ENCODE peak calls at places on chromosomes 16 and 17, in four cellular contexts. R is PC-9, G is body of pancreas, Z is IMR-90. P is an unnamed sample.

GRCh38 chr16:56345406-56346050 is 79.8 kb downstream of the AMFR start:
- DNase-seq in R (no peak), G (no peak), Z (no peak), P (no peak)

GRCh38 chr17:37494401-37494831 is 4.7 kb downstream of the DUSP14 start:
- DNase-seq in Z (no peak), R (no peak), G (no peak), P (no peak)

GRCh38 chr17:49549311-49549605 is 26.4 kb upstream of the NXPH3 start:
- DNase-seq in G (no peak), R (no peak), Z (no peak), P (no peak)

GRCh38 chr17:64081802-64082799 is 47.8 kb downstream of the ERN1 start:
- DNase-seq in Z (peak; percentile 82), R (peak; percentile 99), G (no peak), P (no peak)

GRCh38 chr17:18921912-18922451 is 30.0 kb upstream of the SLC5A10 start:
- DNase-seq in G (no peak), R (no peak), Z (peak; percentile 68), P (no peak)

GRCh38 chr17:67862614-67863217 is 37.4 kb downstream of the BPTF start:
- DNase-seq in Z (no peak), G (no peak), R (no peak), P (no peak)

GRCh38 chr17:63760771-63761539 is 12.4 kb downstream of the CCDC47 start:
- DNase-seq in Z (peak; percentile 17), G (no peak), R (no peak), P (no peak)

GRCh38 chr17:13117616-13118015 is 99.8 kb upstream of the ELAC2 start:
- DNase-seq in G (no peak), Z (no peak), R (no peak), P (no peak)

GRCh38 chr17:74163836-74164235 is 39.6 kb upstream of the RPL38 start:
- DNase-seq in G (no peak), Z (no peak), R (no peak), P (peak; percentile 7)

GRCh38 chr17:79959042-79959441 is 76.6 kb downstream of the TBC1D16 start:
- DNase-seq in Z (no peak), G (no peak), R (no peak), P (no peak)

DNA sequence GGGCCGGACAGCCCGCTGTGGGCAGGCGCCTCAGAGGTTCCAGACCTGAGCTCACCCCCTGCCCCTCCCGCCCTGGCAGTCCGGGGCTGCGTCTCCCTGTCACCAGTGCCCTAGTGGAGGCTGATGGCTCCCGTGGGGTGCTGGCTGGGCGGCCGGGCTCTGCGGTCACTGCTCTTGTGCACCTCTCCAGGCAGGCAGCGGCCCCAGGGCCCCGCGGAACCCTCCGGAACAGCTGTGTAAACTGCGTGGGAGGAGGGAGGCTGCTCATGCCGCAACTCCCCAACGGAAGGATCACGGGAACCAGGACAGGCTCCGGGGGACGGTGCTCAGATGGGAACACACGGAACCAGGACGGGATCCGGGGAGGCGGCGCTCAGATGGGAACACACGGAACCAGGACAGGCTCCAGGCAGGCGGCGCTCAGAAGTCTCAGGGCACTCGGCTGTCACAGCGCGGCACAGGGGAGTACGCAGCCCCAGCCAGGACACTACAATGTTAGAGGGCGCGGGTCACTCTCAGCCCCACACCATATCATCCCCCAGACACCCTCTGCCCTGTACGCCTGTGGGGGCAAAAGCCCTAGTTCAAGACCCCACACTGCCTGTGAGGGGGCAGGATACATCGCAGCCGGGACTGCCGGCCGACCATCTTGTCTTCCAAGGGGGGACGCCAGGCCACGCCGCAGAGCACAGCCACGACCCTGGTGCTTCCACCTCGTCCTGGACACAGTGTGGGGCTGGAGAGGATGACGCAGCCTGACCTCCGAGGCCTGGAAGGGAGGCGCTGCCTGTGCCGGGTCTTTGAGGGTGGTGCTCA is 74.0 kb upstream of the GNG13 start:
- DNase-seq in G (no peak), Z (no peak), R (no peak), P (no peak)
- TF ChIP-seq CTCF in G (no peak), Z (no peak), R (no peak), P (no peak)

GRCh38 chr17:78789663-78790181 is 7.6 kb upstream of the CYTH1 start:
- DNase-seq in G (peak; percentile 82), Z (peak; percentile 89), R (no peak), P (peak; percentile 79)

GRCh38 chr17:78788451-78788850 is 6.4 kb upstream of the CYTH1 start:
- DNase-seq in R (no peak), G (no peak), Z (no peak), P (no peak)

GRCh38 chr17:78785663-78786057 is 3.6 kb upstream of the CYTH1 start:
- DNase-seq in G (no peak), Z (no peak), R (no peak), P (no peak)

GRCh38 chr17:78789149-78789662 is 7.1 kb upstream of the CYTH1 start:
- DNase-seq in Z (no peak), G (peak; percentile 36), R (no peak), P (no peak)

DNA sequence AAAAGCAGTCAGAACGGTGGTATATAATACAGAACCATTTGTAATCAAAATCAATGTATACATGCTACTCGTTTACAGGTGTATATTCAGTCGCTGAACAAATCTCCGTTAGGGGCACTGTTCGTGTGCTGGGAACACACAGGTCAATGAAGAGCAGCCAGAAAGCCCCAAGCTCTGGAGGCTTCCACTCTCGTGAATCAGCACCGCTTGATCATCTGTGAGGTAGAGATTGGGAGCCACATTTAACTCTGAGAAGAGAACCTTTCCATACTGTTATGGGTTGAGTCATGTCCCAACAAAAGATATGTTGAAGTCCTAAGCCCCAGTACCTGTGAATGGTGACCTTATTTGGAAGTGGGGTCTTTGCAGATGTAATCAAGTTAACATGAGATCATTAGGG is 5.4 kb upstream of the CYTH1 start:
- DNase-seq in R (no peak), G (no peak), Z (no peak), P (no peak)
- H3K4me1 ChIP-seq in R (no peaks in the 10 kb centered on the region), G (peaks cover 45% of the 10 kb centered on the region), Z (peaks cover 27% of the 10 kb centered on the region), P (peaks cover 22% of the 10 kb centered on the region)

DNA sequence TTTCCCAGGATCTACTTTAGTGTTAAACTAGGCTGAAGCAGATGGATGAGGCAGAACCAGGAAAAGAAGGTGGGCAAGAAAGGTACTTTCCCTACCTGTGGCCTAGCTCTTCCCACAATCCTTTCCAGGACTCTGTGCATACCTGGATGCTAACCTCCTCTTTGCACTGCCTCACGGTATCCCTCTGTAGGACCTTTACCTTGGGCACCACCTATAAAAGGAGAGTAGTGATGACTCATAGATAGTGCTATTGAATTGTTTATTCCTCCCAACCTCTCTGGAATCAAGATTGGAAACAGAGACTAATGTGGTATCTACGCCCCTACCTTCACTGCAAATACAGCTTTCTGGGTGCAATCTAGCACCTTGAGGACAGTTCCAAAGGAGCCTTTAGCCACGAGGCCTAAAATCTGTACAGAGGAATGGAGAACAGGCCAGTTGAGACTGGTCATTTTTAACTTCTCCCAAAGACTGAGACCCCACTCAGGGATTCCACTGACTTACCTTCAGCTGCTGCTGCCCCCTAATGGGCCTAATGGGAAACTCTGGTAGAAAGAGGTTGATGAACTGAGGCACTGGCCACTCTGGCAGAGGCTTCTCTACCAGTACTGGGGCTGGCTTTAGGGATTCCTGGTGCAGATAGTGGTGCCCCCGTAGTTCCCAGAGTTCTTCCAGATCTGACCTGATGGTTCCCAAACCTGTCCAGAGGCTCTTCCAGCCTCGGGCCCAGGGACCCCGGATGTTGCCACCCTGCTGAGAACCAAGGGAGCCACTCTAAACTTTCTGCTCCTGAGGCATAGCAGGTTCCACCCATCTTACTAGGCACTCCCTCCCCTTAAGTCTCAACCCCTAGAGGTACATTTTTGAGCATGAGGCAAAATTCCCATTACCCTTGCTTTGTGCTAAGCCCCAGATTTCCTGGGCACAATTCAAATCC is 781 bp downstream of the RSKR start:
- DNase-seq in Z (peak; percentile 22), G (peak; percentile 32), R (no peak), P (no peak)
- H3K27me3 ChIP-seq in Z (no peaks in the 10 kb centered on the region), G (no peaks in the 10 kb centered on the region), R (no peaks in the 10 kb centered on the region), P (no peaks in the 10 kb centered on the region)

GRCh38 chr16:718389-718788 is 2.6 kb upstream of the ANTKMT start:
- DNase-seq in G (no peak), Z (no peak), R (no peak), P (no peak)

GRCh38 chr16:718922-719321 is 2.0 kb upstream of the ANTKMT start:
- DNase-seq in Z (no peak), G (no peak), R (no peak), P (no peak)

GRCh38 chr16:720507-720989 is 398 bp upstream of the ANTKMT start:
- DNase-seq in G (no peak), R (no peak), Z (peak; percentile 70), P (no peak)

GRCh38 chr16:720990-721764 is at the start of gene ANTKMT:
- DNase-seq in G (peak; percentile 86), R (peak; percentile 73), Z (peak; percentile 64), P (peak; percentile 82)

DNA sequence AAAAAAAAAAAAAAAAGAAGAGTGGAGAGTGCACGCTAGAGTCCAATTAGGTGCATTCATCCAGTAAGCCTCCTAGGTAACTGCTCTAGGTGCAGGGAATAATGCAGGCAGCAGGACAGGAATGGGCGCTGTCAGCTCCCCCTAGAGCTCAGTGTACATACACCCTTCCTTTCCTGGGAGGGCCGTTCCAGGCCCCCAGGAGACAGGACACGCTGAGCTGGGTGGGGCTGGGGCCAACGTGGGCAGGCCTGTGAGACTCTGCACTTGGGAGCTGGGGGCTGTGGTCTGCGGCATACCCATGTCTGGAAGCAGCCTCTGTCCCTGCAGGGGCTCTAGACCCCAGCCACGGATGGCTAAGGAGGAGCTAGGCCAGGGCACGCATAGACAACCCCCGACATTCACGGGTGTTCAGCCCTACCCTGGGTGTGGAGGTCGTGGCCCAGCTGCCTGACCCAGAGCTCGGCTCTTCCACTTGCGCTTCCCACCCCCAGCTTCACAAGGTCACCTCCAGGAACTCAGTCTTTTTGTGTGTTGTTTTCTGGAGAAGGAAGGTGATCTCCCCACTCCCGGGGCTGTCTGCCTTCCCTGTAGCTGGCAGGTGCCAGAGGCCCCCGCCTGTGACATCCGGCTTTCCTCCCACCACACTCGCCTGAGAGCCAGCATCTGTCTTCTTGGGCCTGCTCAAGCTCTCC is 985 bp upstream of the ANTKMT start:
- DNase-seq in R (no peak), Z (no peak), G (no peak), P (no peak)
- TF ChIP-seq CTCF in R (no peak), Z (peak; percentile 23), G (no peak), P (no peak)

P was measured in ascending aorta.